ENCODE peak calls at places on chromosome 7, in ten cellular contexts. One of them, this sample, is unnamed.

GRCh38 chr7:64557601-64558322 is 5.1 kb downstream of the ZNF680 start:
- DNase-seq in MCF 10A: no peak
- DNase-seq in uterus: no peak
- DNase-seq in AG09309: no peak
- DNase-seq in cardiac muscle cell: no peak
- DNase-seq in lower lobe of right lung: no peak
- DNase-seq in heart left ventricle: no peak
- DNase-seq in GM12864: no peak
- DNase-seq in BJ: no peak
- DNase-seq in CD4-positive, alpha-beta T cell: no peak
- DNase-seq in this sample: no peak

GRCh38 chr7:36313607-36314006 is 76.1 kb upstream of the ANLN start:
- DNase-seq in uterus: no peak
- DNase-seq in BJ: no peak
- DNase-seq in AG09309: no peak
- DNase-seq in lower lobe of right lung: no peak
- DNase-seq in GM12864: no peak
- DNase-seq in MCF 10A: no peak
- DNase-seq in CD4-positive, alpha-beta T cell: no peak
- DNase-seq in heart left ventricle: no peak
- DNase-seq in cardiac muscle cell: no peak
- DNase-seq in this sample: no peak

GRCh38 chr7:66050990-66051424 is 24.6 kb upstream of the ASL start:
- DNase-seq in CD4-positive, alpha-beta T cell: no peak
- DNase-seq in BJ: peak; percentile 85
- DNase-seq in uterus: no peak
- DNase-seq in heart left ventricle: no peak
- DNase-seq in cardiac muscle cell: peak; percentile 50
- DNase-seq in MCF 10A: peak; percentile 99
- DNase-seq in lower lobe of right lung: peak; percentile 72
- DNase-seq in AG09309: peak; percentile 97
- DNase-seq in GM12864: no peak
- DNase-seq in this sample: no peak

GRCh38 chr7:33714208-33714607 is 191.1 kb upstream of the BMPER start:
- DNase-seq in heart left ventricle: no peak
- DNase-seq in cardiac muscle cell: no peak
- DNase-seq in AG09309: no peak
- DNase-seq in CD4-positive, alpha-beta T cell: no peak
- DNase-seq in MCF 10A: no peak
- DNase-seq in GM12864: no peak
- DNase-seq in lower lobe of right lung: no peak
- DNase-seq in uterus: no peak
- DNase-seq in BJ: no peak
- DNase-seq in this sample: no peak

GRCh38 chr7:141864765-141865447 is 23.6 kb upstream of the PRSS37 start:
- DNase-seq in MCF 10A: peak; percentile 20
- DNase-seq in BJ: no peak
- DNase-seq in uterus: no peak
- DNase-seq in AG09309: no peak
- DNase-seq in lower lobe of right lung: no peak
- DNase-seq in cardiac muscle cell: no peak
- DNase-seq in heart left ventricle: no peak
- DNase-seq in CD4-positive, alpha-beta T cell: no peak
- DNase-seq in GM12864: no peak
- DNase-seq in this sample: no peak

GRCh38 chr7:87058739-87059524 is 522 bp downstream of the ELAPOR2 start:
- DNase-seq in GM12864: no peak
- DNase-seq in AG09309: no peak
- DNase-seq in uterus: no peak
- DNase-seq in lower lobe of right lung: peak; percentile 54
- DNase-seq in cardiac muscle cell: peak; percentile 32
- DNase-seq in BJ: no peak
- DNase-seq in heart left ventricle: peak; percentile 19
- DNase-seq in MCF 10A: peak; percentile 5
- DNase-seq in CD4-positive, alpha-beta T cell: peak; percentile 36
- DNase-seq in this sample: no peak

GRCh38 chr7:101963693-101964092 is 146.3 kb downstream of the CUX1 start:
- DNase-seq in GM12864: no peak
- DNase-seq in AG09309: no peak
- DNase-seq in BJ: no peak
- DNase-seq in MCF 10A: no peak
- DNase-seq in lower lobe of right lung: no peak
- DNase-seq in CD4-positive, alpha-beta T cell: no peak
- DNase-seq in uterus: no peak
- DNase-seq in cardiac muscle cell: no peak
- DNase-seq in heart left ventricle: no peak
- DNase-seq in this sample: no peak

GRCh38 chr7:16367115-16367514 is 54.2 kb downstream of the CRPPA start:
- DNase-seq in BJ: no peak
- DNase-seq in GM12864: no peak
- DNase-seq in heart left ventricle: no peak
- DNase-seq in lower lobe of right lung: no peak
- DNase-seq in uterus: no peak
- DNase-seq in cardiac muscle cell: no peak
- DNase-seq in CD4-positive, alpha-beta T cell: no peak
- DNase-seq in AG09309: no peak
- DNase-seq in MCF 10A: no peak
- DNase-seq in this sample: no peak

GRCh38 chr7:85851571-85852193 is 664.8 kb upstream of the SEMA3D start:
- DNase-seq in GM12864: no peak
- DNase-seq in cardiac muscle cell: peak; percentile 34
- DNase-seq in AG09309: peak; percentile 27
- DNase-seq in lower lobe of right lung: no peak
- DNase-seq in BJ: peak; percentile 11
- DNase-seq in MCF 10A: peak; percentile 17
- DNase-seq in CD4-positive, alpha-beta T cell: no peak
- DNase-seq in heart left ventricle: no peak
- DNase-seq in uterus: no peak
- DNase-seq in this sample: no peak

GRCh38 chr7:130380121-130380860 is at the start of gene CPA1:
- DNase-seq in GM12864: no peak
- DNase-seq in lower lobe of right lung: no peak
- DNase-seq in CD4-positive, alpha-beta T cell: no peak
- DNase-seq in AG09309: no peak
- DNase-seq in cardiac muscle cell: peak; percentile 53
- DNase-seq in BJ: no peak
- DNase-seq in uterus: no peak
- DNase-seq in MCF 10A: no peak
- DNase-seq in heart left ventricle: no peak
- DNase-seq in this sample: no peak

GRCh38 chr7:103073989-103074518 is 542 bp downstream of the FBXL13 start:
- DNase-seq in GM12864: no peak
- DNase-seq in uterus: no peak
- DNase-seq in MCF 10A: no peak
- DNase-seq in lower lobe of right lung: no peak
- DNase-seq in heart left ventricle: no peak
- DNase-seq in AG09309: no peak
- DNase-seq in CD4-positive, alpha-beta T cell: no peak
- DNase-seq in cardiac muscle cell: no peak
- DNase-seq in BJ: no peak
- DNase-seq in this sample: peak; percentile 20

GRCh38 chr7:117012284-117013174 is 59.2 kb downstream of the ST7 start:
- DNase-seq in AG09309: no peak
- DNase-seq in cardiac muscle cell: peak; percentile 48
- DNase-seq in BJ: no peak
- DNase-seq in lower lobe of right lung: no peak
- DNase-seq in MCF 10A: peak; percentile 43
- DNase-seq in uterus: no peak
- DNase-seq in GM12864: peak; percentile 51
- DNase-seq in CD4-positive, alpha-beta T cell: no peak
- DNase-seq in heart left ventricle: no peak
- DNase-seq in this sample: no peak

GRCh38 chr7:26375604-26376207 is 84.0 kb downstream of the SNX10 start:
- DNase-seq in heart left ventricle: no peak
- DNase-seq in GM12864: no peak
- DNase-seq in lower lobe of right lung: no peak
- DNase-seq in cardiac muscle cell: peak; percentile 37
- DNase-seq in MCF 10A: no peak
- DNase-seq in uterus: no peak
- DNase-seq in BJ: no peak
- DNase-seq in CD4-positive, alpha-beta T cell: no peak
- DNase-seq in AG09309: no peak
- DNase-seq in this sample: no peak

GRCh38 chr7:157096286-157097055 is 42.3 kb upstream of the UBE3C start:
- DNase-seq in heart left ventricle: no peak
- DNase-seq in uterus: no peak
- DNase-seq in CD4-positive, alpha-beta T cell: no peak
- DNase-seq in lower lobe of right lung: no peak
- DNase-seq in AG09309: no peak
- DNase-seq in BJ: no peak
- DNase-seq in GM12864: no peak
- DNase-seq in MCF 10A: no peak
- DNase-seq in cardiac muscle cell: no peak
- DNase-seq in this sample: no peak

GRCh38 chr7:54397836-54398612 is 144.2 kb upstream of the VSTM2A start:
- DNase-seq in cardiac muscle cell: no peak
- DNase-seq in uterus: no peak
- DNase-seq in lower lobe of right lung: no peak
- DNase-seq in AG09309: no peak
- DNase-seq in BJ: no peak
- DNase-seq in CD4-positive, alpha-beta T cell: no peak
- DNase-seq in MCF 10A: no peak
- DNase-seq in GM12864: no peak
- DNase-seq in heart left ventricle: no peak
- DNase-seq in this sample: no peak

DNA sequence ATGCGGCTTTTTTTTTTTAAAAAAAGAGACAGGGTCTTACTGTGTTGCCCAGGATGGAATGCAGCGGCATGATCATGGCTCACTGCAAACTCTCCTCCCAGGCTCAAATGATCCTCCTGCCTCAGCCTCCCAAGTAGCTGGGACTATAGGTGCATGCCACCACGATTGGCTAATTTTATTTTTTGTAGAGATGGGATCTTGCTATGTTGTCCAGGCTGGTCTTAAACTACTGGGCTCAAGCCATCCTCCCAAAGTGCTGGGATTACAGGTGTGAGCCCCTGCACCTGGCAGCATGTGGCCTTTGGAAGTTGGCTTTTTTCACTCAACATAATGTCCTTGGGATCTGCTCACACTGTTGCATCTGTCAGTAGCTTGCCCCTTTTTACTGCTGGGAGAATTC is 65.1 kb downstream of the AMZ1 start:
- DNase-seq in BJ: no peak
- DNase-seq in AG09309: no peak
- DNase-seq in GM12864: no peak
- DNase-seq in MCF 10A: no peak
- DNase-seq in lower lobe of right lung: no peak
- DNase-seq in heart left ventricle: no peak
- DNase-seq in CD4-positive, alpha-beta T cell: no peak
- DNase-seq in uterus: no peak
- DNase-seq in cardiac muscle cell: no peak
- DNase-seq in this sample: no peak
- TF ChIP-seq CTCF in BJ: no peak
- TF ChIP-seq CTCF in AG09309: no peak
- TF ChIP-seq CTCF in GM12864: no peak
- TF ChIP-seq CTCF in MCF 10A: no peak
- TF ChIP-seq CTCF in lower lobe of right lung: no peak
- TF ChIP-seq CTCF in heart left ventricle: no peak
- TF ChIP-seq CTCF in CD4-positive, alpha-beta T cell: no peak
- TF ChIP-seq CTCF in uterus: no peak
- TF ChIP-seq CTCF in cardiac muscle cell: no peak
- TF ChIP-seq CTCF in this sample: no peak

GRCh38 chr7:96563409-96563808 is 146.2 kb downstream of the SEM1 start:
- DNase-seq in heart left ventricle: no peak
- DNase-seq in cardiac muscle cell: no peak
- DNase-seq in lower lobe of right lung: no peak
- DNase-seq in GM12864: no peak
- DNase-seq in CD4-positive, alpha-beta T cell: no peak
- DNase-seq in AG09309: no peak
- DNase-seq in BJ: no peak
- DNase-seq in MCF 10A: no peak
- DNase-seq in uterus: no peak
- DNase-seq in this sample: no peak

GRCh38 chr7:96561892-96562291 is 147.8 kb downstream of the SEM1 start:
- DNase-seq in GM12864: no peak
- DNase-seq in lower lobe of right lung: no peak
- DNase-seq in heart left ventricle: no peak
- DNase-seq in AG09309: no peak
- DNase-seq in MCF 10A: no peak
- DNase-seq in BJ: no peak
- DNase-seq in cardiac muscle cell: no peak
- DNase-seq in CD4-positive, alpha-beta T cell: no peak
- DNase-seq in uterus: no peak
- DNase-seq in this sample: no peak

GRCh38 chr7:96558530-96558929 is 151.1 kb downstream of the SEM1 start:
- DNase-seq in cardiac muscle cell: no peak
- DNase-seq in GM12864: no peak
- DNase-seq in AG09309: no peak
- DNase-seq in lower lobe of right lung: no peak
- DNase-seq in MCF 10A: no peak
- DNase-seq in uterus: no peak
- DNase-seq in heart left ventricle: no peak
- DNase-seq in BJ: no peak
- DNase-seq in CD4-positive, alpha-beta T cell: no peak
- DNase-seq in this sample: no peak

DNA sequence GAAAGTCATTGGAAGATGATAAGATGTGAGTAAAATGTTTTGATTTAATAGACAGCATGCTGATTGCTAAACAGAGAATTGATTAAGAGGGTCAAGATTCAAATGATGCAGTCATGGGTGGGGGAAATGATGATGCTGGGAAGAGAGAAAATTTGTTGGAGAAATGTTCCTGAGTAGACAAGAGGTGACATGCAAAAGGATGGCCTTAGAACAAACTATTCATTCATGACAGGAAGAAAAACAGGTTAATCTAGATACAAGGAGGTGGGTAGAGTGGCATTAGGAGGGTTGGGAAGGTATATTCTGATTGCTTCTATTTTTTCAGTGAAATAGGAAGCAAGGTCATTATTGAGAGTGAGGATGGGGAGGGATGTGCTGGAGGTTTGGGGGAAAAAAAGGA is 146.7 kb downstream of the SEM1 start:
- DNase-seq in MCF 10A: no peak
- DNase-seq in AG09309: no peak
- DNase-seq in uterus: no peak
- DNase-seq in lower lobe of right lung: no peak
- DNase-seq in BJ: no peak
- DNase-seq in heart left ventricle: no peak
- DNase-seq in CD4-positive, alpha-beta T cell: no peak
- DNase-seq in cardiac muscle cell: no peak
- DNase-seq in GM12864: no peak
- DNase-seq in this sample: no peak
- TF ChIP-seq CTCF in MCF 10A: no peak
- TF ChIP-seq CTCF in AG09309: no peak
- TF ChIP-seq CTCF in uterus: no peak
- TF ChIP-seq CTCF in lower lobe of right lung: no peak
- TF ChIP-seq CTCF in BJ: no peak
- TF ChIP-seq CTCF in heart left ventricle: no peak
- TF ChIP-seq CTCF in CD4-positive, alpha-beta T cell: no peak
- TF ChIP-seq CTCF in cardiac muscle cell: no peak
- TF ChIP-seq CTCF in GM12864: no peak
- TF ChIP-seq CTCF in this sample: no peak

GRCh38 chr7:98994046-98994944 is 116.0 kb downstream of the TRRAP start:
- DNase-seq in CD4-positive, alpha-beta T cell: no peak
- DNase-seq in lower lobe of right lung: no peak
- DNase-seq in BJ: no peak
- DNase-seq in MCF 10A: no peak
- DNase-seq in cardiac muscle cell: no peak
- DNase-seq in heart left ventricle: peak; percentile 12
- DNase-seq in GM12864: no peak
- DNase-seq in AG09309: no peak
- DNase-seq in uterus: no peak
- DNase-seq in this sample: peak; percentile 52
- TF ChIP-seq CTCF in CD4-positive, alpha-beta T cell: no peak
- TF ChIP-seq CTCF in lower lobe of right lung: no peak
- TF ChIP-seq CTCF in BJ: no peak
- TF ChIP-seq CTCF in MCF 10A: no peak
- TF ChIP-seq CTCF in cardiac muscle cell: no peak
- TF ChIP-seq CTCF in heart left ventricle: no peak
- TF ChIP-seq CTCF in GM12864: no peak
- TF ChIP-seq CTCF in AG09309: no peak
- TF ChIP-seq CTCF in uterus: no peak
- TF ChIP-seq CTCF in this sample: no peak

GRCh38 chr7:146106319-146106718 is 10.3 kb upstream of the CNTNAP2 start:
- DNase-seq in uterus: no peak
- DNase-seq in cardiac muscle cell: no peak
- DNase-seq in AG09309: no peak
- DNase-seq in lower lobe of right lung: no peak
- DNase-seq in MCF 10A: no peak
- DNase-seq in CD4-positive, alpha-beta T cell: no peak
- DNase-seq in BJ: no peak
- DNase-seq in heart left ventricle: no peak
- DNase-seq in GM12864: no peak
- DNase-seq in this sample: no peak
- TF ChIP-seq CTCF in uterus: no peak
- TF ChIP-seq CTCF in cardiac muscle cell: no peak
- TF ChIP-seq CTCF in AG09309: no peak
- TF ChIP-seq CTCF in lower lobe of right lung: no peak
- TF ChIP-seq CTCF in MCF 10A: no peak
- TF ChIP-seq CTCF in CD4-positive, alpha-beta T cell: no peak
- TF ChIP-seq CTCF in BJ: no peak
- TF ChIP-seq CTCF in heart left ventricle: no peak
- TF ChIP-seq CTCF in GM12864: no peak
- TF ChIP-seq CTCF in this sample: no peak

This sample was measured in tibial artery.